ENCODE peak calls at places on chromosomes 3 and 15, in four cellular contexts. One of them, this sample, is unnamed.
A peak's percentile ranks its signal among the peaks of the same experiment; 100 is the strongest.

GRCh38 chr15:59345326-59345725 is 27.3 kb downstream of the MYO1E start:
- DNase-seq in endothelial cell: no peak
- DNase-seq in kidney: no peak
- DNase-seq in H1: no peak
- DNase-seq in this sample: no peak

GRCh38 chr3:128584412-128585020 is 66.1 kb downstream of the RPN1 start:
- DNase-seq in endothelial cell: peak; percentile 76
- DNase-seq in kidney: peak; percentile 94
- DNase-seq in H1: no peak
- DNase-seq in this sample: no peak

GRCh38 chr15:31275331-31276262 is 51.0 kb upstream of the KLF13 start:
- DNase-seq in endothelial cell: no peak
- DNase-seq in kidney: peak; percentile 46
- DNase-seq in H1: no peak
- DNase-seq in this sample: no peak

GRCh38 chr15:33091983-33092688 is 102.4 kb downstream of the FMN1 start:
- DNase-seq in endothelial cell: no peak
- DNase-seq in kidney: no peak
- DNase-seq in H1: no peak
- DNase-seq in this sample: no peak

GRCh38 chr15:93250905-93251304 is 161.9 kb upstream of the RGMA start:
- DNase-seq in endothelial cell: no peak
- DNase-seq in kidney: no peak
- DNase-seq in H1: no peak
- DNase-seq in this sample: no peak

GRCh38 chr3:87298111-87298718 is 21.8 kb upstream of the POU1F1 start:
- DNase-seq in endothelial cell: no peak
- DNase-seq in kidney: no peak
- DNase-seq in H1: no peak
- DNase-seq in this sample: no peak

GRCh38 chr3:36944012-36944640 is 728 bp downstream of the TRANK1 start:
- DNase-seq in endothelial cell: peak; percentile 53
- DNase-seq in kidney: peak; percentile 84
- DNase-seq in H1: no peak
- DNase-seq in this sample: no peak

GRCh38 chr15:28125673-28126651 is 26.8 kb upstream of the OCA2 start:
- DNase-seq in endothelial cell: peak; percentile 33
- DNase-seq in kidney: no peak
- DNase-seq in H1: no peak
- DNase-seq in this sample: peak; percentile 54

GRCh38 chr3:112653209-112653871 is 12.4 kb upstream of the CCDC80 start:
- DNase-seq in endothelial cell: no peak
- DNase-seq in kidney: no peak
- DNase-seq in H1: no peak
- DNase-seq in this sample: no peak

GRCh38 chr15:68025860-68026424 is 28.2 kb upstream of the PIAS1 start:
- DNase-seq in endothelial cell: no peak
- DNase-seq in kidney: no peak
- DNase-seq in H1: no peak
- DNase-seq in this sample: no peak

GRCh38 chr15:76180321-76180720 is 120.5 kb downstream of the TMEM266 start:
- DNase-seq in endothelial cell: no peak
- DNase-seq in kidney: no peak
- DNase-seq in H1: no peak
- DNase-seq in this sample: no peak

GRCh38 chr3:31532587-31533168 is at the start of gene STT3B:
- DNase-seq in endothelial cell: no peak
- DNase-seq in kidney: peak; percentile 96
- DNase-seq in H1: peak; percentile 33
- DNase-seq in this sample: peak; percentile 21

GRCh38 chr3:112327371-112327951 is 5.5 kb upstream of the CD200 start:
- DNase-seq in endothelial cell: peak; percentile 26
- DNase-seq in kidney: no peak
- DNase-seq in H1: no peak
- DNase-seq in this sample: no peak

GRCh38 chr3:152160350-152161011 is 108.2 kb upstream of the MBNL1 start:
- DNase-seq in endothelial cell: no peak
- DNase-seq in kidney: no peak
- DNase-seq in H1: no peak
- DNase-seq in this sample: no peak

GRCh38 chr15:88032787-88033186 is 223.8 kb downstream of the NTRK3 start:
- DNase-seq in endothelial cell: no peak
- DNase-seq in kidney: no peak
- DNase-seq in H1: no peak
- DNase-seq in this sample: no peak

GRCh38 chr15:100016632-100017031 is 283.4 kb upstream of the LYSMD4 start:
- DNase-seq in endothelial cell: no peak
- DNase-seq in kidney: no peak
- DNase-seq in H1: no peak
- DNase-seq in this sample: no peak

GRCh38 chr3:13796683-13797460 is 83.0 kb downstream of the WNT7A start:
- DNase-seq in endothelial cell: no peak
- DNase-seq in kidney: no peak
- DNase-seq in H1: no peak
- DNase-seq in this sample: no peak

GRCh38 chr3:50655009-50655830 is 19.5 kb upstream of the DOCK3 start:
- DNase-seq in endothelial cell: no peak
- DNase-seq in kidney: no peak
- DNase-seq in H1: no peak
- DNase-seq in this sample: no peak

DNA sequence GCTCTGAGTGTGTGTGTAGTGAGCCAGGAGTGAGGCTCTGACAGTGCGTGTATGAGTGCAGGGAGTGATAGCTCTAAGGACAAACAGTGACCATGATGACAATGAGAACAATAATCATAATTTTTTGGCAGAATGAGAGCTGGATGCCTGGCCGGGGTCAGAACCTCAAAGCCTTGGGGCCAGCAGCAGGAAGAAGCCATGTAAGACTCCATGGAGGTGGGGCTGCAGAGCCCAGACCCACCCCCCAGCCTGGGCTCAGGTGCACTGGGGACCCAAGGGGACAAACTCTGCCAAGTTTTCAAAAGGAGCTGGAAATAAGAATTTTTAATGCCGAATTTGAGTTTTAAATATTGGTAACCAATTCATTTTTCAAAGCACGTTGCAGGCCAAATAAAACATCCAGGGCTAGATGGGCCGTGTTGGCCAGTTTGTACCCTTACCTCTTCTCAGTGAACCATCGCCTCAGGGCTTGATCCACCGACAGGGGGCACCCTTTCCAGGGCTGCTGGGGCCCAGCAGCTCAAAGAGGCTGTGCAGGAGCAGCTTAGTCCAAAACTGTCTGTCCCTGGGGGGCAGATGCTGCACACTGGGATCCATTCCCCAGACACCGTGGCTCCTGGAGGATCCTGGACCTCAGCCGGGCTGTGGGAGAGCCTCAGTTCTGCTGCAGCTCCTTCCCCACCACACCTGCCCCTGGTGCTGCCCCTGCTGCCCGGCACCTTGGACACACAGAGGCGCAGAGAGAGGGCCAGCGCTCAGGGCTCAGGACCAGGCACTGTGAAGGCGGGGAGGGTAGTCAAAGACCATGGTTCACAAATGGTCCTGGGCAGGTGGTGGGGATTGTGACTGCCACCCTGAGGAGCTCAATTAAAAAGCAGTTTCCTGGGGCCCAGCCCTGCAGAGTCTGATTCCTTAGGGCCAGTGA is 86.1 kb upstream of the PRR20G start:
- DNase-seq in endothelial cell: peak; percentile 53
- DNase-seq in kidney: peak; percentile 55
- DNase-seq in H1: no peak
- DNase-seq in this sample: no peak
- TF ChIP-seq CTCF in endothelial cell: peak; percentile 63
- TF ChIP-seq CTCF in kidney: no peak
- TF ChIP-seq CTCF in H1: peak; percentile 81
- TF ChIP-seq CTCF in this sample: peak; percentile 47

DNA sequence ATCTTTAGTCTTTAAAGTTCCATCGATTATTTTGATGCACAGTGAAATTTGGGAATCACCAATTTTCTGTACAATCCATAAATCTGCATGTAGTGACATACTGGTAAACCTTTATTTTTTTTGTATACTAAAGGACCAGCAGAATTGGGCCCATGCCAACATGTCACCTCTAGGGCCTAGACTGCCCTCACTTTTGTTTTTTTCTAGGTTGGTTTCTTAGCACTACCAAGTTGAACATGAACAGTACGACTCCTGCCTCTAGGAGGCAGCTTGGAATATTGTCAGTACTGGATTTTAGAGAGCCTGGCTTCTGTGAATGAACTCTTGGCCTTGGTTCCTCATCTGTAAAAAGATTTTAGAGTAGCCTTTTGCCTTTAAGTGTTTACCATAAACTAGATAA is 32.3 kb downstream of the NKIRAS1 start:
- DNase-seq in endothelial cell: no peak
- DNase-seq in kidney: no peak
- DNase-seq in H1: no peak
- DNase-seq in this sample: no peak
- TF ChIP-seq CTCF in endothelial cell: no peak
- TF ChIP-seq CTCF in kidney: peak; percentile 14
- TF ChIP-seq CTCF in H1: peak; percentile 44
- TF ChIP-seq CTCF in this sample: no peak

GRCh38 chr3:95522449-95522848 is 1291.9 kb upstream of the EPHA6 start:
- DNase-seq in endothelial cell: no peak
- DNase-seq in kidney: no peak
- DNase-seq in H1: no peak
- DNase-seq in this sample: no peak

GRCh38 chr3:95521396-95521795 is 1293.0 kb upstream of the EPHA6 start:
- DNase-seq in endothelial cell: no peak
- DNase-seq in kidney: no peak
- DNase-seq in H1: no peak
- DNase-seq in this sample: no peak
- TF ChIP-seq CTCF in endothelial cell: no peak
- TF ChIP-seq CTCF in kidney: no peak
- TF ChIP-seq CTCF in H1: no peak
- TF ChIP-seq CTCF in this sample: peak; percentile 16

DNA sequence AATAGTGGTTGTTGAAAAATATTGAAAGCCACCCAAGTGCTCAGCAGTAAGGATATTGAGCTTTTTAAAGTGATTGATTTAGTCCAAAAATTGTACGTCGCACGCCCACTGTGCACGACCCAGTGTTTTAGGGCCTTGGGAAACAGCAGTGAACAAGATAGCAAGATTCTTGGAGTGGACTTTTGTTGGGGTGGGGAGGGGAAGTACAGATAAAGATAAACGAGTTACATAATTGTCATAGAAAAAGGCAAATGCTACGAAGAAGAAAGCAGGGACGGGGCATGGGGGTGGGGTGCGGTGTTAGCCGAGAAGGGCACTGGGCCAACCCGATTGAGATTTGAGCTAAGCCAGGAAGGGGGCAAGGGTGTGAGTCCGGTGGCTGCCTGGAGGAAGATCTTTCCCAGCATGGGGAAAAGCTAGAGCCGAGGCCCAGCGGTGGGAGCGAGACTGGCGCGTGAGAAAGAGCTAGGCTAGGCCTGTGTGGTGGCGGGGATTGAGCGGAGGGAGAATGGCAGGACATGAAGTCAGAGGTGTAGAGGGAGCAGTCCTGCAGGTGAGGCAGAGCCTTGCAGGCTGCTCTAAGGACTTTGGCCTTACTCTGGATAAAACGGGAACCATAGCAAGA is 454 bp downstream of the HTD2 start:
- DNase-seq in endothelial cell: peak; percentile 43
- DNase-seq in kidney: peak; percentile 80
- DNase-seq in H1: no peak
- DNase-seq in this sample: no peak
- TF ChIP-seq CTCF in endothelial cell: no peak
- TF ChIP-seq CTCF in kidney: peak; percentile 23
- TF ChIP-seq CTCF in H1: peak; percentile 54
- TF ChIP-seq CTCF in this sample: no peak

DNA sequence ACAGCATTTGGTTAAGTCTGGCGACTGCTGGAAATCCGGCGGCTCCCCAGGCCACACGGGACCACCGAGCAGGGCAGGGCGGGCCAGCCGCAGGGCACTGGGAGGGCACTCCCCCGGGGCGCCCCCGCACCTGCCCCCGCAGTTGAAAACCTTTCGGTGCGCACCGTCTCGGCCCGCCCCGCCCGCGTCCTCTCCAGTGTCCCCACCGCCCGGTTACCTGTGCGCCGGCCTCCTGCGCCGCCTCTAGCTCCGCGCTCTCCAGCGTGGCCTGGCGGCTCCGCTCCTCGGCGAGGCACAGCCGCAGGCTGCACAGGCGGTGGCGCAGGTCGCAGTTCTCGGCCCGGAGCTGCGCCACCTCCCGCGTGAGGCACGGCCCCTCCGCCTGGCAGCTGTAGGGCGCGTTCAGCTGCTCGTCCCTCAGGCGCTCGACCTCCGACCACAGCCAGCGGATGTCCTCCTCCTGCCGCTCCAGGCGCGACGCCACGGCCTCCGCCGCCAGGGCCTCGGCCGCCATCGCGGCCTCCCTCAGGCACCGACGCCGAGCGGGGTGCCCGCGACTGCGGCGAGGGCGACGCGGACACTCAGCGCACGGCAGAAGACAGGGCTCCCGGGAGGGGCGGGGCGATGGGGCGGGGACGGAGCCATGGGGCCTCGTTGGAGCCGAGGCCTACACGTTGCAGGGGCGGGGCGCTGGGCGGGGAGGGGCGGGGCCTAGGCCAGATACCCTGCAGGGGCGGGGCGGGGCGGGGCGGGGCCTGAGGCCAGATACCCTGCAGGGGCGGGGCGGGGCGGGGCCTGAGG is at the start of gene TARS3:
- DNase-seq in endothelial cell: peak; percentile 89
- DNase-seq in kidney: peak; percentile 98
- DNase-seq in H1: peak; percentile 57
- DNase-seq in this sample: peak; percentile 82
- TF ChIP-seq CTCF in endothelial cell: no peak
- TF ChIP-seq CTCF in kidney: no peak
- TF ChIP-seq CTCF in H1: no peak
- TF ChIP-seq CTCF in this sample: no peak

GRCh38 chr3:159732172-159733111 is 256.2 kb upstream of the IL12A start:
- DNase-seq in endothelial cell: peak; percentile 19
- DNase-seq in kidney: no peak
- DNase-seq in H1: peak; percentile 41
- DNase-seq in this sample: no peak
- TF ChIP-seq CTCF in endothelial cell: no peak
- TF ChIP-seq CTCF in kidney: peak; percentile 3
- TF ChIP-seq CTCF in H1: no peak
- TF ChIP-seq CTCF in this sample: no peak

DNA sequence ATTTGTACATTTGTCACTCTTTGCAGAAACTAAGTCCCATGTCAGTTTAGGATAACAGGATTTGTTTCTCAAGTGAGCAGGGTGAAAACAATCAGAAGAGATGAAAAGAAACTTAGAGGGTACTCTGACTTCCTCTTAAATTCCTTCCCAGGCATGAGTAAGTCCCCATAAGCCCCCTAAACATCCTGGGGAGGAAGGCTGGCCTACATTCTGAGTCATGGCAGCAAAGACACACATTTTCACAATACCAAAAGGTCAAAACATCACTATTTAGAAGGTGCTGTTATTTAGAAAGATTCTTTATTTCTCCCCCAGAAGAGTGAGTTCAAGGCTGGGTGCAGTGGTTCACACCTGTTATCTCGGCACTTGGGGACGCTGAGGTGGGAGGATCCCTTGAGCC is 7.6 kb upstream of the FOXP1 start:
- DNase-seq in endothelial cell: no peak
- DNase-seq in kidney: no peak
- DNase-seq in H1: no peak
- DNase-seq in this sample: no peak
- TF ChIP-seq CTCF in endothelial cell: no peak
- TF ChIP-seq CTCF in kidney: no peak
- TF ChIP-seq CTCF in H1: no peak
- TF ChIP-seq CTCF in this sample: no peak

This sample was measured in D721Med.